ENCODE peak calls at places on chromosome 11, in six cellular contexts. T, J, W, P, Y and Q are unnamed samples.

GRCh38 chr11:12885717-12886226 is 123.3 kb upstream of the RASSF10 start:
- DNase-seq in T (no peak), J (no peak), W (no peak), P (no peak), Y (no peak), Q (no peak)

GRCh38 chr11:112962854-112963367 is 1.7 kb downstream of the NCAM1 start:
- DNase-seq in T (no peak), J (peak; percentile 76), W (no peak), P (no peak), Y (peak; percentile 19), Q (peak; percentile 2)

GRCh38 chr11:95088946-95089619 is 563 bp upstream of the ENDOD1 start:
- DNase-seq in T (no peak), J (no peak), W (no peak), P (no peak), Y (peak; percentile 56), Q (peak; percentile 24)

GRCh38 chr11:83191986-83192385 is 1.5 kb upstream of the ANKRD42 start:
- DNase-seq in T (no peak), J (no peak), W (no peak), P (no peak), Y (no peak), Q (no peak)

GRCh38 chr11:44595006-44595405 is 29.5 kb downstream of the CD82 start:
- DNase-seq in T (no peak), J (no peak), W (no peak), P (no peak), Y (no peak), Q (no peak)

GRCh38 chr11:95059031-95059430 is 7.7 kb upstream of the SRSF8 start:
- DNase-seq in T (no peak), J (no peak), W (no peak), P (no peak), Y (no peak), Q (no peak)

GRCh38 chr11:9313648-9314290 is 624 bp downstream of the TMEM41B start:
- DNase-seq in T (no peak), J (no peak), W (peak; percentile 18), P (no peak), Y (peak; percentile 45), Q (peak; percentile 6)

GRCh38 chr11:61976813-61977475 is 9.5 kb upstream of the FTH1 start:
- DNase-seq in T (no peak), J (no peak), W (no peak), P (no peak), Y (no peak), Q (no peak)

GRCh38 chr11:113572349-113572748 is 97.2 kb upstream of the DRD2 start:
- DNase-seq in T (no peak), J (no peak), W (no peak), P (no peak), Y (no peak), Q (no peak)

GRCh38 chr11:36469063-36469462 is 41.0 kb downstream of the TRAF6 start:
- DNase-seq in T (peak; percentile 13), J (no peak), W (no peak), P (no peak), Y (no peak), Q (peak; percentile 16)

GRCh38 chr11:74682731-74683278 is 48.4 kb downstream of the CHRDL2 start:
- DNase-seq in T (no peak), J (peak; percentile 43), W (no peak), P (no peak), Y (no peak), Q (no peak)

GRCh38 chr11:33860926-33861325 is 30.9 kb downstream of the LMO2 start:
- DNase-seq in T (no peak), J (no peak), W (no peak), P (no peak), Y (no peak), Q (peak; percentile 74)

GRCh38 chr11:117226388-117227385 is 5.2 kb downstream of the PCSK7 start:
- DNase-seq in T (peak; percentile 37), J (no peak), W (peak; percentile 83), P (peak; percentile 74), Y (peak; percentile 79), Q (peak; percentile 72)

GRCh38 chr11:103395612-103396011 is 286.4 kb downstream of the DYNC2H1 start:
- DNase-seq in T (no peak), J (no peak), W (peak; percentile 47), P (no peak), Y (no peak), Q (peak; percentile 62)

GRCh38 chr11:10477690-10478046 is 22.6 kb downstream of the AMPD3 start:
- DNase-seq in T (no peak), J (no peak), W (no peak), P (no peak), Y (no peak), Q (no peak)

GRCh38 chr11:17277024-17277584 is 565 bp downstream of the NUCB2 start:
- DNase-seq in T (peak; percentile 37), J (no peak), W (peak; percentile 48), P (peak; percentile 64), Y (peak; percentile 42), Q (peak; percentile 55)

GRCh38 chr11:13287026-13287425 is 9.4 kb downstream of the BMAL1 start:
- DNase-seq in T (peak; percentile 69), J (no peak), W (no peak), P (no peak), Y (no peak), Q (no peak)

GRCh38 chr11:126279191-126279590 is 3.7 kb upstream of the TIRAP start:
- DNase-seq in T (no peak), J (no peak), W (no peak), P (no peak), Y (no peak), Q (no peak)

GRCh38 chr11:115579181-115579825 is 75.1 kb upstream of the CADM1 start:
- DNase-seq in T (no peak), J (no peak), W (peak; percentile 8), P (no peak), Y (no peak), Q (no peak)

GRCh38 chr11:70573701-70574151 is 175.4 kb downstream of the CTTN start:
- DNase-seq in T (no peak), J (peak; percentile 54), W (no peak), P (no peak), Y (no peak), Q (no peak)

GRCh38 chr11:108037636-108038035 is 28.9 kb downstream of the CUL5 start:
- DNase-seq in T (no peak), J (no peak), W (no peak), P (no peak), Y (no peak), Q (no peak)

GRCh38 chr11:66277475-66278391 is at the start of gene CNIH2:
- DNase-seq in T (no peak), J (peak; percentile 81), W (peak; percentile 50), P (peak; percentile 46), Y (peak; percentile 82), Q (peak; percentile 15)

GRCh38 chr11:59185412-59185811 is 13.5 kb downstream of the DTX4 start:
- DNase-seq in T (no peak), J (no peak), W (no peak), P (no peak), Y (no peak), Q (no peak)